ENCODE peak calls at places on chromosome 18, in five cellular contexts. One of them, this sample, is unnamed.

GRCh38 chr18:12287684-12288405 is 20.2 kb upstream of the TUBB6 start:
- DNase-seq in NCI-H748 treated with DMSO at 0.1 percent for 48 hours: no peak
- DNase-seq in naive thymus-derived CD8-positive, alpha-beta T cell: no peak
- DNase-seq in AG10803: peak; percentile 91
- DNase-seq in NT2/D1: no peak
- DNase-seq in this sample: no peak

GRCh38 chr18:58044370-58045264 is 591 bp downstream of the NEDD4L start:
- DNase-seq in NCI-H748 treated with DMSO at 0.1 percent for 48 hours: peak; percentile 70
- DNase-seq in naive thymus-derived CD8-positive, alpha-beta T cell: peak; percentile 42
- DNase-seq in AG10803: no peak
- DNase-seq in NT2/D1: no peak
- DNase-seq in this sample: no peak

GRCh38 chr18:77250926-77251729 is 1.5 kb downstream of the GALR1 start:
- DNase-seq in NCI-H748 treated with DMSO at 0.1 percent for 48 hours: no peak
- DNase-seq in naive thymus-derived CD8-positive, alpha-beta T cell: no peak
- DNase-seq in AG10803: no peak
- DNase-seq in NT2/D1: no peak
- DNase-seq in this sample: no peak

GRCh38 chr18:48670751-48671560 is 132.1 kb downstream of the CTIF start:
- DNase-seq in NCI-H748 treated with DMSO at 0.1 percent for 48 hours: no peak
- DNase-seq in naive thymus-derived CD8-positive, alpha-beta T cell: no peak
- DNase-seq in AG10803: no peak
- DNase-seq in NT2/D1: no peak
- DNase-seq in this sample: no peak

GRCh38 chr18:37484893-37485834 is 80.4 kb downstream of the CELF4 start:
- DNase-seq in NCI-H748 treated with DMSO at 0.1 percent for 48 hours: no peak
- DNase-seq in naive thymus-derived CD8-positive, alpha-beta T cell: no peak
- DNase-seq in AG10803: peak; percentile 17
- DNase-seq in NT2/D1: peak; percentile 36
- DNase-seq in this sample: no peak

GRCh38 chr18:28164772-28165483 is 12.0 kb downstream of the CDH2 start:
- DNase-seq in NCI-H748 treated with DMSO at 0.1 percent for 48 hours: no peak
- DNase-seq in naive thymus-derived CD8-positive, alpha-beta T cell: no peak
- DNase-seq in AG10803: peak; percentile 51
- DNase-seq in NT2/D1: no peak
- DNase-seq in this sample: no peak

GRCh38 chr18:58091099-58091611 is 47.1 kb downstream of the NEDD4L start:
- DNase-seq in NCI-H748 treated with DMSO at 0.1 percent for 48 hours: no peak
- DNase-seq in naive thymus-derived CD8-positive, alpha-beta T cell: no peak
- DNase-seq in AG10803: no peak
- DNase-seq in NT2/D1: no peak
- DNase-seq in this sample: no peak

GRCh38 chr18:11674119-11674518 is 14.9 kb upstream of the GNAL start:
- DNase-seq in NCI-H748 treated with DMSO at 0.1 percent for 48 hours: no peak
- DNase-seq in naive thymus-derived CD8-positive, alpha-beta T cell: no peak
- DNase-seq in AG10803: no peak
- DNase-seq in NT2/D1: no peak
- DNase-seq in this sample: no peak

GRCh38 chr18:27713037-27713726 is 463.7 kb downstream of the CDH2 start:
- DNase-seq in NCI-H748 treated with DMSO at 0.1 percent for 48 hours: peak; percentile 27
- DNase-seq in naive thymus-derived CD8-positive, alpha-beta T cell: no peak
- DNase-seq in AG10803: no peak
- DNase-seq in NT2/D1: peak; percentile 11
- DNase-seq in this sample: peak; percentile 56

GRCh38 chr18:64037812-64038414 is 68.0 kb downstream of the SERPINB8 start:
- DNase-seq in NCI-H748 treated with DMSO at 0.1 percent for 48 hours: peak; percentile 39
- DNase-seq in naive thymus-derived CD8-positive, alpha-beta T cell: no peak
- DNase-seq in AG10803: peak; percentile 22
- DNase-seq in NT2/D1: peak; percentile 39
- DNase-seq in this sample: no peak

GRCh38 chr18:58005885-58006523 is 38.0 kb upstream of the NEDD4L start:
- DNase-seq in NCI-H748 treated with DMSO at 0.1 percent for 48 hours: no peak
- DNase-seq in naive thymus-derived CD8-positive, alpha-beta T cell: no peak
- DNase-seq in AG10803: peak; percentile 41
- DNase-seq in NT2/D1: no peak
- DNase-seq in this sample: no peak

GRCh38 chr18:56532176-56532840 is 106.1 kb downstream of the TXNL1 start:
- DNase-seq in NCI-H748 treated with DMSO at 0.1 percent for 48 hours: no peak
- DNase-seq in naive thymus-derived CD8-positive, alpha-beta T cell: no peak
- DNase-seq in AG10803: peak; percentile 33
- DNase-seq in NT2/D1: no peak
- DNase-seq in this sample: no peak

GRCh38 chr18:50806208-50806616 is 13.6 kb downstream of the MRO start:
- DNase-seq in NCI-H748 treated with DMSO at 0.1 percent for 48 hours: no peak
- DNase-seq in naive thymus-derived CD8-positive, alpha-beta T cell: no peak
- DNase-seq in AG10803: no peak
- DNase-seq in NT2/D1: no peak
- DNase-seq in this sample: no peak

GRCh38 chr18:55256568-55257289 is 297.5 kb upstream of the CCDC68 start:
- DNase-seq in NCI-H748 treated with DMSO at 0.1 percent for 48 hours: no peak
- DNase-seq in naive thymus-derived CD8-positive, alpha-beta T cell: no peak
- DNase-seq in AG10803: peak; percentile 68
- DNase-seq in NT2/D1: no peak
- DNase-seq in this sample: no peak

GRCh38 chr18:32093523-32093922 is 1.8 kb downstream of the RNF138 start:
- DNase-seq in NCI-H748 treated with DMSO at 0.1 percent for 48 hours: no peak
- DNase-seq in naive thymus-derived CD8-positive, alpha-beta T cell: peak; percentile 26
- DNase-seq in AG10803: no peak
- DNase-seq in NT2/D1: no peak
- DNase-seq in this sample: no peak

GRCh38 chr18:28151434-28151833 is 25.5 kb downstream of the CDH2 start:
- DNase-seq in NCI-H748 treated with DMSO at 0.1 percent for 48 hours: no peak
- DNase-seq in naive thymus-derived CD8-positive, alpha-beta T cell: no peak
- DNase-seq in AG10803: no peak
- DNase-seq in NT2/D1: no peak
- DNase-seq in this sample: no peak

GRCh38 chr18:9653390-9653789 is 39.0 kb upstream of the PPP4R1 start:
- DNase-seq in NCI-H748 treated with DMSO at 0.1 percent for 48 hours: peak; percentile 16
- DNase-seq in naive thymus-derived CD8-positive, alpha-beta T cell: no peak
- DNase-seq in AG10803: no peak
- DNase-seq in NT2/D1: no peak
- DNase-seq in this sample: no peak

GRCh38 chr18:34339155-34339554 is 114.4 kb upstream of the NOL4 start:
- DNase-seq in NCI-H748 treated with DMSO at 0.1 percent for 48 hours: peak; percentile 49
- DNase-seq in naive thymus-derived CD8-positive, alpha-beta T cell: no peak
- DNase-seq in AG10803: no peak
- DNase-seq in NT2/D1: no peak
- DNase-seq in this sample: no peak

GRCh38 chr18:37019157-37019571 is 190.2 kb downstream of the KIAA1328 start:
- DNase-seq in NCI-H748 treated with DMSO at 0.1 percent for 48 hours: peak; percentile 27
- DNase-seq in naive thymus-derived CD8-positive, alpha-beta T cell: no peak
- DNase-seq in AG10803: peak; percentile 18
- DNase-seq in NT2/D1: peak; percentile 20
- DNase-seq in this sample: peak; percentile 42

GRCh38 chr18:79043288-79043687 is 25.9 kb upstream of the ATP9B start:
- DNase-seq in NCI-H748 treated with DMSO at 0.1 percent for 48 hours: no peak
- DNase-seq in naive thymus-derived CD8-positive, alpha-beta T cell: no peak
- DNase-seq in AG10803: no peak
- DNase-seq in NT2/D1: no peak
- DNase-seq in this sample: no peak

GRCh38 chr18:55794288-55795052 is 206.5 kb upstream of the TCF4 start:
- DNase-seq in NCI-H748 treated with DMSO at 0.1 percent for 48 hours: no peak
- DNase-seq in naive thymus-derived CD8-positive, alpha-beta T cell: no peak
- DNase-seq in AG10803: peak; percentile 66
- DNase-seq in NT2/D1: no peak
- DNase-seq in this sample: no peak

GRCh38 chr18:30280861-30281470 is 761.6 kb downstream of the DSC3 start:
- DNase-seq in NCI-H748 treated with DMSO at 0.1 percent for 48 hours: peak; percentile 32
- DNase-seq in naive thymus-derived CD8-positive, alpha-beta T cell: no peak
- DNase-seq in AG10803: peak; percentile 49
- DNase-seq in NT2/D1: peak; percentile 25
- DNase-seq in this sample: peak; percentile 7

GRCh38 chr18:2961828-2962227 is 51.1 kb downstream of the LPIN2 start:
- DNase-seq in NCI-H748 treated with DMSO at 0.1 percent for 48 hours: no peak
- DNase-seq in naive thymus-derived CD8-positive, alpha-beta T cell: no peak
- DNase-seq in AG10803: peak; percentile 62
- DNase-seq in NT2/D1: no peak
- DNase-seq in this sample: no peak

GRCh38 chr18:24227976-24228660 is 89.3 kb downstream of the CABYR start:
- DNase-seq in NCI-H748 treated with DMSO at 0.1 percent for 48 hours: no peak
- DNase-seq in naive thymus-derived CD8-positive, alpha-beta T cell: no peak
- DNase-seq in AG10803: peak; percentile 77
- DNase-seq in NT2/D1: no peak
- DNase-seq in this sample: no peak

GRCh38 chr18:55878224-55878623 is 290.2 kb upstream of the TCF4 start:
- DNase-seq in NCI-H748 treated with DMSO at 0.1 percent for 48 hours: no peak
- DNase-seq in naive thymus-derived CD8-positive, alpha-beta T cell: no peak
- DNase-seq in AG10803: no peak
- DNase-seq in NT2/D1: no peak
- DNase-seq in this sample: no peak

GRCh38 chr18:49494660-49495059 is 7.6 kb upstream of the C18orf32 start:
- DNase-seq in NCI-H748 treated with DMSO at 0.1 percent for 48 hours: no peak
- DNase-seq in naive thymus-derived CD8-positive, alpha-beta T cell: no peak
- DNase-seq in AG10803: peak; percentile 37
- DNase-seq in NT2/D1: no peak
- DNase-seq in this sample: no peak

GRCh38 chr18:45951021-45951714 is 16.0 kb downstream of the EPG5 start:
- DNase-seq in NCI-H748 treated with DMSO at 0.1 percent for 48 hours: no peak
- DNase-seq in naive thymus-derived CD8-positive, alpha-beta T cell: no peak
- DNase-seq in AG10803: peak; percentile 92
- DNase-seq in NT2/D1: no peak
- DNase-seq in this sample: no peak

GRCh38 chr18:23578891-23579653 is 7.2 kb downstream of the NPC1 start:
- DNase-seq in NCI-H748 treated with DMSO at 0.1 percent for 48 hours: no peak
- DNase-seq in naive thymus-derived CD8-positive, alpha-beta T cell: no peak
- DNase-seq in AG10803: no peak
- DNase-seq in NT2/D1: no peak
- DNase-seq in this sample: no peak

GRCh38 chr18:3492166-3492565 is 42.2 kb downstream of the TGIF1 start:
- DNase-seq in NCI-H748 treated with DMSO at 0.1 percent for 48 hours: no peak
- DNase-seq in naive thymus-derived CD8-positive, alpha-beta T cell: no peak
- DNase-seq in AG10803: no peak
- DNase-seq in NT2/D1: no peak
- DNase-seq in this sample: no peak